ENCODE peak calls at places on chromosomes 2 and 18, in five cellular contexts. One of them, this sample, is unnamed.

GRCh38 chr18:22169011-22169888 is at the start of gene GATA6:
- DNase-seq in Panc1: peak
- DNase-seq in K562: peak
- DNase-seq in OCI-LY7: no peak
- DNase-seq in mesothelial cell of epicardium: peak
- DNase-seq in this sample: no peak

GRCh38 chr2:127067620-127068350 is 39.2 kb downstream of the BIN1 start:
- DNase-seq in Panc1: no peak
- DNase-seq in K562: peak
- DNase-seq in OCI-LY7: peak
- DNase-seq in mesothelial cell of epicardium: no peak
- DNase-seq in this sample: peak

GRCh38 chr18:9922592-9923308 is 8.9 kb downstream of the VAPA start:
- DNase-seq in Panc1: no peak
- DNase-seq in K562: no peak
- DNase-seq in OCI-LY7: no peak
- DNase-seq in mesothelial cell of epicardium: no peak
- DNase-seq in this sample: no peak

GRCh38 chr2:566379-567313 is 110.6 kb downstream of the TMEM18 start:
- DNase-seq in Panc1: no peak
- DNase-seq in K562: no peak
- DNase-seq in OCI-LY7: no peak
- DNase-seq in mesothelial cell of epicardium: no peak
- DNase-seq in this sample: no peak

GRCh38 chr2:66771359-66771978 is 336.5 kb downstream of the MEIS1 start:
- DNase-seq in Panc1: no peak
- DNase-seq in K562: no peak
- DNase-seq in OCI-LY7: no peak
- DNase-seq in mesothelial cell of epicardium: no peak
- DNase-seq in this sample: no peak

GRCh38 chr2:144524190-144524957 is 4.5 kb upstream of the ZEB2 start:
- DNase-seq in Panc1: no peak
- DNase-seq in K562: peak
- DNase-seq in OCI-LY7: peak
- DNase-seq in mesothelial cell of epicardium: peak
- DNase-seq in this sample: peak

GRCh38 chr2:15750433-15750814 is 158.8 kb downstream of the DDX1 start:
- DNase-seq in Panc1: no peak
- DNase-seq in K562: no peak
- DNase-seq in OCI-LY7: no peak
- DNase-seq in mesothelial cell of epicardium: no peak
- DNase-seq in this sample: no peak

GRCh38 chr2:120937736-120938131 is 202.1 kb downstream of the GLI2 start:
- DNase-seq in Panc1: no peak
- DNase-seq in K562: no peak
- DNase-seq in OCI-LY7: no peak
- DNase-seq in mesothelial cell of epicardium: no peak
- DNase-seq in this sample: no peak

GRCh38 chr2:200297100-200297499 is 9.4 kb upstream of the SPATS2L start:
- DNase-seq in Panc1: no peak
- DNase-seq in K562: no peak
- DNase-seq in OCI-LY7: no peak
- DNase-seq in mesothelial cell of epicardium: no peak
- DNase-seq in this sample: no peak

GRCh38 chr2:28765316-28765715 is 13.7 kb downstream of the PPP1CB start:
- DNase-seq in Panc1: no peak
- DNase-seq in K562: no peak
- DNase-seq in OCI-LY7: no peak
- DNase-seq in mesothelial cell of epicardium: no peak
- DNase-seq in this sample: no peak

GRCh38 chr18:55862693-55863485 is 274.9 kb upstream of the TCF4 start:
- DNase-seq in Panc1: no peak
- DNase-seq in K562: no peak
- DNase-seq in OCI-LY7: no peak
- DNase-seq in mesothelial cell of epicardium: no peak
- DNase-seq in this sample: no peak

GRCh38 chr18:31170335-31170734 is 7.7 kb upstream of the DSC1 start:
- DNase-seq in Panc1: no peak
- DNase-seq in K562: no peak
- DNase-seq in OCI-LY7: no peak
- DNase-seq in mesothelial cell of epicardium: no peak
- DNase-seq in this sample: no peak

GRCh38 chr2:64826703-64827102 is 162.5 kb upstream of the SLC1A4 start:
- DNase-seq in Panc1: no peak
- DNase-seq in K562: no peak
- DNase-seq in OCI-LY7: no peak
- DNase-seq in mesothelial cell of epicardium: no peak
- DNase-seq in this sample: no peak

GRCh38 chr18:45874501-45875184 is 49.2 kb downstream of the SIGLEC15 start:
- DNase-seq in Panc1: no peak
- DNase-seq in K562: no peak
- DNase-seq in OCI-LY7: peak
- DNase-seq in mesothelial cell of epicardium: no peak
- DNase-seq in this sample: peak

GRCh38 chr2:85310330-85310729 is 17.5 kb downstream of the TGOLN2 start:
- DNase-seq in Panc1: no peak
- DNase-seq in K562: no peak
- DNase-seq in OCI-LY7: peak
- DNase-seq in mesothelial cell of epicardium: no peak
- DNase-seq in this sample: no peak

GRCh38 chr2:85307527-85307897 is 20.3 kb downstream of the TGOLN2 start:
- DNase-seq in Panc1: no peak
- DNase-seq in K562: no peak
- DNase-seq in OCI-LY7: no peak
- DNase-seq in mesothelial cell of epicardium: no peak
- DNase-seq in this sample: no peak

GRCh38 chr2:85308201-85308600 is 19.6 kb downstream of the TGOLN2 start:
- DNase-seq in Panc1: no peak
- DNase-seq in K562: no peak
- DNase-seq in OCI-LY7: no peak
- DNase-seq in mesothelial cell of epicardium: no peak
- DNase-seq in this sample: no peak

GRCh38 chr2:85308951-85309555 is 18.7 kb downstream of the TGOLN2 start:
- DNase-seq in Panc1: no peak
- DNase-seq in K562: no peak
- DNase-seq in OCI-LY7: no peak
- DNase-seq in mesothelial cell of epicardium: no peak
- DNase-seq in this sample: no peak

DNA sequence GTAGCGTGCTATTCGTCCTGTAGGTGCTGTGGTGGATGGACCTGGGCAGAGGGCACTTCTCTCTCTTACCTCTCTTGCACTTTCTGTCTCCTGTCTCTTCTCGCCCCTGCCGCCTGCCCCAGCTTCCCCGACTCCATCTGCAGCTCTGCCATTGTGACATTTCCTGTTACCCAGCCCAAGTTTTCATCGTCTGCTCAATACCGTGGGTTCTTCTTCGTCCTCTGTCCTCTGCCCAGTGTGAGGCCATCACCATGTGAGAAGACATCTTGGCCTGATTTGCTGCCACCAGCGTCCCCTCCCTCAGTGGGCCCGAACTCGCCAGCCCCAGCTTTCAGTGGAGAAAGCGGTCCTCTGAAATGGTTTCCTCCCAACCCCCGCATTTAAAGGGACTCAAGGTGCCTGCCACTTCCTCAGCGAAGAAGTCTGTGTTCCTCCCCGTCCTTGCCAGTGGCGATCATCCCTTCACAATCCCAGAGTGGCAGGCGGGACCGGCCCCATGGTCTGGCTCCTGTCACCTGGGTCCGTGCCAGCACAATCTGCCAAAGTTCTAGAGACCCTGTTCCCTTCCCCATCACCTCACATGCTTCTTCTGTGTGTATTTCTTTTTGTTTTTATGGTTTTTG is 18.0 kb downstream of the TGOLN2 start:
- DNase-seq in Panc1: no peak
- DNase-seq in K562: no peak
- DNase-seq in OCI-LY7: no peak
- DNase-seq in mesothelial cell of epicardium: no peak
- DNase-seq in this sample: no peak
- TF ChIP-seq CTCF in Panc1: no peak
- TF ChIP-seq CTCF in K562: no peak
- TF ChIP-seq CTCF in OCI-LY7: no peak
- TF ChIP-seq CTCF in mesothelial cell of epicardium: no peak
- TF ChIP-seq CTCF in this sample: no peak

DNA sequence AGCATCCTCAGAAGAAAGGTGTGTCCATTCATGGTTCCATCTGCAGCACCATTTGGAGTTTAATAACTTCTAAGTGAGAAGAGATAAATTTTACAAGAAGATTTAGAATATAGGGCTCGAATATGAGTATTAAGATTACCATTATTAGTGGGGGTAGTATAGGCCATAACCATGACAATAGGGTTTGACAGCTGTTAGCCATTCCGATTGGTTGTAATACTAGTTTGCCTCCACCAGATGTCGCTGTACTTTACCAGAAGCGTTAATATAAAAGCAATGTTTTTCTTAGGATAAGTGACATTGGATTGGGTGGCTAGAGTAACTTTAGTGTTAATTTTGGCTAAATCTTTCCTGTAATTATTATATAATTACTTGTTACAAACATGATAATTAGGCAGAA is 107.5 kb upstream of the SRD5A2 start:
- DNase-seq in Panc1: no peak
- DNase-seq in K562: peak
- DNase-seq in OCI-LY7: peak
- DNase-seq in mesothelial cell of epicardium: no peak
- DNase-seq in this sample: no peak
- TF ChIP-seq CTCF in Panc1: peak
- TF ChIP-seq CTCF in K562: peak
- TF ChIP-seq CTCF in OCI-LY7: peak
- TF ChIP-seq CTCF in mesothelial cell of epicardium: peak
- TF ChIP-seq CTCF in this sample: peak

DNA sequence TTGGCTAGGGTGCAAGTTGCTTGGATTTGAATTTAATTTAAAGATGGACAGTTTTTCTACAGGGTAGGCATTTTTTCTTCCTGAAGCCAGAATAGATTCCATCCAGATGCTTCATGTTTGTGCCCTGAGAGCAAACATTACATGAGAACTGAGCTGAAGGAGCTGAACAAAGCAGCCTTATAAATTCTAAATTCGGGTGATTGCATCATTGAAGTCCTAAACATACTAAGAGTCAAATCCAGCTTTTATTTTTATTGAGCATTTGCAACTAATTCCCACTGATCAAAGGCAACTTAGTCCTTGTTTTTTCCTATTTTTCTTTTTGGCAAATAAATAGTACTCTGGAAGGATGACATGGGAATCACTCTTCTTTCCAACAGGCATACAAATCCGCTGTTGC is 828.0 kb downstream of the SLC4A3 start:
- DNase-seq in Panc1: no peak
- DNase-seq in K562: no peak
- DNase-seq in OCI-LY7: no peak
- DNase-seq in mesothelial cell of epicardium: no peak
- DNase-seq in this sample: no peak
- TF ChIP-seq CTCF in Panc1: no peak
- TF ChIP-seq CTCF in K562: no peak
- TF ChIP-seq CTCF in OCI-LY7: no peak
- TF ChIP-seq CTCF in mesothelial cell of epicardium: no peak
- TF ChIP-seq CTCF in this sample: no peak

GRCh38 chr2:137910641-137911040 is 53.6 kb upstream of the HNMT start:
- DNase-seq in Panc1: no peak
- DNase-seq in K562: no peak
- DNase-seq in OCI-LY7: peak
- DNase-seq in mesothelial cell of epicardium: no peak
- DNase-seq in this sample: no peak
- TF ChIP-seq CTCF in Panc1: peak
- TF ChIP-seq CTCF in K562: peak
- TF ChIP-seq CTCF in OCI-LY7: peak
- TF ChIP-seq CTCF in mesothelial cell of epicardium: peak
- TF ChIP-seq CTCF in this sample: peak

DNA sequence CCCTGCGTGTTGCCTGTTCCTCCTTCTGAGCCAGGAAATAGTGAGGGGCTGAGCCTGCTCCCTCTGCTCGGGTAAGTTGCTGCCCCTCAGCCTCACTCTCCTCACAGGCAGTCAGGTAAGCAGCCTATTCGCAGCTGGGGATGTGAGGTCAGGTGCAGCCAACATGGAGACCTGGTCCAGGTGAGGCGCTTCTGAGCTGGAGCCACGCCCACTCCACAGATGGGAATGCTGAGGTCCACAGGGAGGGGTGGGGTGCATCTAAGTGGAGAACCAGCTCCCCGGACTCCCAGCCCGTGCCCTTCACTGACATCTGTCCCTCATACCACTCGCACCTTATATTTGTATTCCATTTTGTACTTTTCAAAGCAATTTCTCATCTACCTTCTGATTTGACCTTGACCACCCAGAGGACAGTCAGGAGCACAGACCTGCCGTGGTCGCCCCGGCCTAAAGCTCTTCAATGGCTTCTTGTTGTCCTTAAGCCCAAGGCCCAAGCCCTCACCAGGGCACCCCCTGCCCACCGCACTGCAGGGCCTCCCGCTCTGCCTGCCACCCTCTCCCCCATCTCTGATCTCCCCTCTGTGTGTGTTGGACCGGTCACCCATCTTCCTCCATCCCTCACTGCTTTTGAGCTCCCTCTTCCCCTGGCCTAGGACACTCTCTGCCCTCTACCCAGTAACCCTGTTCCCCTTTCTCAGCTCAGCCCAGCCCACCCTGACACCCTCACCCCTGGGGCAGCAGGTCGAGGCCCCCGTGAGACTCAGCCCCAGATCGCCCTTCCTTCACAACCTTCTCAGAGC is 49.2 kb upstream of the TAF1B start:
- DNase-seq in Panc1: no peak
- DNase-seq in K562: no peak
- DNase-seq in OCI-LY7: no peak
- DNase-seq in mesothelial cell of epicardium: no peak
- DNase-seq in this sample: no peak
- TF ChIP-seq CTCF in Panc1: no peak
- TF ChIP-seq CTCF in K562: no peak
- TF ChIP-seq CTCF in OCI-LY7: no peak
- TF ChIP-seq CTCF in mesothelial cell of epicardium: no peak
- TF ChIP-seq CTCF in this sample: no peak

GRCh38 chr2:159176555-159176954 is 109.9 kb downstream of the WDSUB1 start:
- DNase-seq in Panc1: no peak
- DNase-seq in K562: no peak
- DNase-seq in OCI-LY7: no peak
- DNase-seq in mesothelial cell of epicardium: no peak
- DNase-seq in this sample: no peak
- TF ChIP-seq CTCF in Panc1: no peak
- TF ChIP-seq CTCF in K562: no peak
- TF ChIP-seq CTCF in OCI-LY7: no peak
- TF ChIP-seq CTCF in mesothelial cell of epicardium: no peak
- TF ChIP-seq CTCF in this sample: no peak

DNA sequence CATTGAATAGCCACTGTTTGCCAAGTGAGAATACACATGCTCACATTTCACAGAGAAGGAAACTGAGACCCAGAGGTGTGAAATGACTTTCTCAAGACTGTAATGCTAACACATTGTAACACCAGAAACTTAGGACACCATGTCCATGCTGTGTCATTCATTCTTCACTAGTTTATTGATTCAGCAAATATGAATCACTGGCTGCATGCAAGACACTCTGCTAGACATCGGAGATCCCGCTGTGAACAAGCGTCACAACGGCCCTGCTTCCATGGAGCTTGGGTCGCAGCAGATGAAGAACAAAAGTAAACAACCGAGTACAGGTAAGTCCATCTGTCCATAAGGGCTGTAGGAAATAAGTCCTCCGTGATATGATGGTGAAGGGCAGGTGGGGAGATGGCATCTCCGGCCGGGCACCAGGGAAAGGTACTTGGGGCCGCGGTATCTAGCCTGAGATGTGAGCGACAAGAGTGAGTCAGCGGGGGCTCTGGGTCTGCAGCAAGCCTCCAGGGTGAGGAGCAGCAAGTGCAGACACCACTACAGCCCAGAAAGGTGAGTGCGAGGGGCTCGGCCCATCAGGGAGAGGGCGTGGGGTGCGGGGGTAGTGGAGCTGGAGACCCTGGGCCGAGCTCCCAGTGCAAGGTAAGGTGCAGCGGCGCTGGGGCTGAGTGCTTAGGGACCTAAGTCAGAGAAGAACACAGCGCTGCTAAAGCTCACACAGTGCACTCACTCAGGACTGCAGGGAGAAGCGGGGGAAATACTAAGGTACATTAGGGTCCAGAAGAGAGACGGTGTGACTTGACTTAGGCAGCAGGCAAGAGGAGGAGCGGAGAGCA is 391.2 kb downstream of the FBXO15 start:
- DNase-seq in Panc1: peak
- DNase-seq in K562: no peak
- DNase-seq in OCI-LY7: no peak
- DNase-seq in mesothelial cell of epicardium: no peak
- DNase-seq in this sample: no peak
- TF ChIP-seq CTCF in Panc1: no peak
- TF ChIP-seq CTCF in K562: no peak
- TF ChIP-seq CTCF in OCI-LY7: no peak
- TF ChIP-seq CTCF in mesothelial cell of epicardium: no peak
- TF ChIP-seq CTCF in this sample: no peak

This sample was measured in DND-41.